ENCODE peak calls at places on chromosomes 1 and 21, in seven cellular contexts. C is RWPE1, T is tibial nerve, Q is lower leg skin, K is LHCN-M2, F is fibroblast of lung, Y is AG20443. B is an unnamed sample.

GRCh38 chr1:221884821-221885220 is 142.9 kb upstream of the DUSP10 start:
- DNase-seq in C (no peak), F (no peak), T (no peak), Q (no peak), K (peak; percentile 27), Y (no peak), B (peak; percentile 64)

GRCh38 chr1:225996946-225997545 is 2.1 kb downstream of the SDE2 start:
- DNase-seq in K (peak; percentile 33), F (peak; percentile 23), T (no peak), Y (no peak), C (no peak), Q (no peak), B (no peak)

GRCh38 chr1:226060976-226061792 is 1.3 kb upstream of the H3-3A start:
- DNase-seq in C (no peak), Q (no peak), F (no peak), K (no peak), T (no peak), Y (no peak), B (no peak)

GRCh38 chr1:151277249-151277648 is 4.8 kb upstream of the ZNF687 start:
- DNase-seq in T (no peak), Y (no peak), Q (no peak), C (no peak), F (no peak), K (no peak), B (no peak)

GRCh38 chr1:43994794-43995790 is 3.7 kb downstream of the CCDC24 start:
- DNase-seq in Y (peak; percentile 55), F (no peak), C (no peak), Q (no peak), T (no peak), K (no peak), B (no peak)

GRCh38 chr1:24555591-24556413 is at the start of gene NCMAP:
- DNase-seq in Y (no peak), F (no peak), Q (no peak), T (no peak), K (no peak), C (no peak), B (no peak)

GRCh38 chr1:9520411-9520810 is 18.9 kb upstream of the SLC25A33 start:
- DNase-seq in T (no peak), K (no peak), Y (no peak), F (no peak), Q (no peak), C (no peak), B (no peak)

GRCh38 chr1:155941845-155942507 is 538 bp downstream of the RXFP4 start:
- DNase-seq in Y (no peak), F (no peak), C (no peak), T (no peak), Q (no peak), K (no peak), B (no peak)

GRCh38 chr21:42651515-42652401 is 1.7 kb upstream of the PDE9A start:
- DNase-seq in T (no peak), K (no peak), F (no peak), C (no peak), Q (no peak), Y (no peak), B (no peak)

GRCh38 chr1:211153932-211154331 is 20.0 kb upstream of the KCNH1 start:
- DNase-seq in T (no peak), Y (no peak), C (no peak), F (no peak), Q (no peak), K (no peak), B (no peak)

B was measured in myocyte.